ENCODE peak calls at places on chromosomes 7 and 10, in six cellular contexts. K is kidney epithelial cell; O is stimulated activated CD4-positive, alpha-beta T cell treated with anti-CD3 and anti-CD28 coated beads, Interleukin-15, amount 100 ng/mL, for 24 hours; J is retinal pigment epithelial cell; H is right lobe of liver; X is COR-L47. Y is an unnamed sample.

GRCh38 chr7:43204081-43204480 is 91.6 kb downstream of the HECW1 start:
- DNase-seq in H (no peak), X (no peak), J (no peak), O (no peak), K (no peak), Y (no peak)

GRCh38 chr10:130193493-130194193 is 57.5 kb downstream of the GLRX3 start:
- DNase-seq in K (no peak), O (no peak), J (no peak), H (no peak), X (no peak), Y (no peak)

GRCh38 chr10:65949543-65949942 is 976.3 kb upstream of the LRRTM3 start:
- DNase-seq in O (no peak), K (no peak), J (no peak), H (no peak), X (no peak), Y (peak)

GRCh38 chr7:73978681-73979563 is 49.1 kb upstream of the ELN start:
- DNase-seq in O (peak), X (no peak), H (peak), K (no peak), J (no peak), Y (no peak)

GRCh38 chr10:109931153-109931552 is 7.8 kb upstream of the XPNPEP1 start:
- DNase-seq in K (no peak), X (no peak), O (no peak), H (peak), J (no peak), Y (no peak)

GRCh38 chr7:146235210-146235609 is 118.6 kb downstream of the CNTNAP2 start:
- DNase-seq in X (peak), K (no peak), J (no peak), H (no peak), O (no peak), Y (no peak)

GRCh38 chr10:9175200-9175599 is 1120.7 kb downstream of the GATA3 start:
- DNase-seq in H (no peak), J (no peak), X (no peak), O (no peak), K (no peak), Y (no peak)

GRCh38 chr7:148044173-148044572 is 546.4 kb upstream of the C7orf33 start:
- DNase-seq in J (no peak), X (peak), K (no peak), O (no peak), H (no peak), Y (no peak)

GRCh38 chr7:31958216-31958615 is 112.0 kb downstream of the PDE1C start:
- DNase-seq in H (no peak), K (no peak), O (no peak), J (no peak), X (no peak), Y (no peak)

GRCh38 chr7:25091757-25092156 is 33.3 kb downstream of the CYCS start:
- DNase-seq in H (no peak), X (no peak), K (no peak), O (no peak), J (no peak), Y (no peak)

GRCh38 chr7:133051066-133051465 is 30.8 kb downstream of the CHCHD3 start:
- DNase-seq in H (no peak), J (no peak), K (no peak), O (no peak), X (peak), Y (no peak)

GRCh38 chr7:88928266-88928665 is 132.7 kb upstream of the TEX47 start:
- DNase-seq in H (no peak), O (no peak), J (no peak), X (no peak), K (no peak), Y (no peak)

GRCh38 chr7:109479388-109479787 is 909.7 kb downstream of the DNAJB9 start:
- DNase-seq in H (no peak), O (no peak), X (peak), K (no peak), J (no peak), Y (no peak)

GRCh38 chr7:158321056-158321700 is 266.4 kb downstream of the PTPRN2 start:
- DNase-seq in K (no peak), J (no peak), O (no peak), X (no peak), H (no peak), Y (no peak)

GRCh38 chr7:142338633-142339501 is 81.0 kb upstream of the PRSS58 start:
- DNase-seq in H (no peak), J (no peak), O (no peak), X (peak), K (no peak), Y (no peak)

GRCh38 chr7:119482209-119482608 is 790.8 kb upstream of the KCND2 start:
- DNase-seq in K (no peak), J (no peak), H (peak), X (no peak), O (no peak), Y (no peak)

GRCh38 chr7:82179311-82179710 is 264.3 kb downstream of the CACNA2D1 start:
- DNase-seq in O (no peak), X (no peak), K (no peak), J (no peak), H (no peak), Y (no peak)

GRCh38 chr7:90251304-90251635 is 6.3 kb downstream of the CFAP69 start:
- DNase-seq in X (no peak), O (no peak), J (no peak), K (no peak), H (no peak), Y (no peak)

GRCh38 chr10:119575506-119575905 is 21.3 kb downstream of the TIAL1 start:
- DNase-seq in O (peak), K (no peak), H (no peak), X (no peak), J (no peak), Y (no peak)

GRCh38 chr7:74183142-74183541 is 9.0 kb downstream of the EIF4H start:
- DNase-seq in O (no peak), H (no peak), K (no peak), X (no peak), J (no peak), Y (no peak)

GRCh38 chr10:515674-516073 is 173.8 kb downstream of the DIP2C start:
- DNase-seq in O (no peak), X (no peak), K (no peak), J (no peak), H (no peak), Y (no peak)

GRCh38 chr7:43076189-43076605 is 36.2 kb upstream of the HECW1 start:
- DNase-seq in K (no peak), J (peak), O (peak), H (no peak), X (no peak), Y (no peak)

GRCh38 chr7:8260871-8261707 is 878 bp downstream of the ICA1 start:
- DNase-seq in O (peak), J (no peak), X (peak), K (no peak), H (peak), Y (peak)

GRCh38 chr10:59750155-59750945 is 2.9 kb downstream of the MRLN start:
- DNase-seq in X (no peak), J (no peak), K (no peak), O (no peak), H (no peak), Y (no peak)

GRCh38 chr10:664248-664647 is 25.2 kb downstream of the DIP2C start:
- DNase-seq in O (no peak), K (no peak), X (no peak), H (no peak), J (no peak), Y (no peak)

GRCh38 chr10:22340362-22341189 is 4.7 kb upstream of the SPAG6 start:
- DNase-seq in K (no peak), J (no peak), H (peak), X (peak), O (peak), Y (no peak)

GRCh38 chr7:5766321-5766761 is 15.1 kb downstream of the RNF216 start:
- DNase-seq in O (no peak), K (no peak), J (no peak), X (no peak), H (no peak), Y (no peak)

Y was measured in epithelial cell of proximal tubule.